ENCODE peak calls at places on chromosomes 13 and 19, in nine cellular contexts. I is NCI-H446 treated with DMSO at 0.1 percent for 48 hours; H is type B pancreatic cell; E is amygdala; P is stimulated activated CD4-positive, alpha-beta T cell treated with anti-CD3 and anti-CD28 coated beads, Interleukin-15, amount 100 ng/mL, for 48 hours; C is ACHN; Z is non-pigmented ciliary epithelial cell; K is A549; N is NCI-H1694 treated with DMSO at 0.1 percent for 48 hours. A is an unnamed sample.
A peak's percentile ranks its signal among the peaks of the same experiment; 100 is the strongest.

GRCh38 chr13:109376936-109377335 is 409.4 kb downstream of the IRS2 start:
- DNase-seq in N (no peak), K (no peak), H (no peak), Z (no peak), P (no peak), E (no peak), C (no peak), I (no peak), A (no peak)

GRCh38 chr13:54226866-54227265 is 1198.3 kb downstream of the OLFM4 start:
- DNase-seq in K (no peak), N (no peak), P (no peak), H (no peak), Z (no peak), I (no peak), C (no peak), E (no peak), A (no peak)

GRCh38 chr13:46386996-46387851 is at the start of gene RUBCNL:
- DNase-seq in K (peak; percentile 29), P (peak; percentile 39), I (no peak), H (no peak), N (no peak), E (no peak), Z (no peak), C (peak; percentile 10), A (peak; percentile 26)

GRCh38 chr19:47891622-47891922 is 5.5 kb upstream of the SULT2A1 start:
- DNase-seq in H (no peak), C (no peak), Z (no peak), N (no peak), K (no peak), E (no peak), I (no peak), P (no peak), A (no peak)

GRCh38 chr19:39390460-39390758 is 497 bp downstream of the PAF1 start:
- DNase-seq in K (no peak), P (peak; percentile 68), Z (no peak), I (no peak), H (no peak), C (peak; percentile 50), E (no peak), N (no peak), A (peak; percentile 84)

GRCh38 chr13:53743906-53744305 is 715.3 kb downstream of the OLFM4 start:
- DNase-seq in N (no peak), Z (no peak), P (no peak), H (no peak), E (no peak), I (no peak), C (no peak), K (peak; percentile 0), A (no peak)

GRCh38 chr13:30499338-30499737 is 33.6 kb upstream of the HMGB1 start:
- DNase-seq in H (no peak), E (no peak), P (no peak), I (no peak), K (no peak), C (no peak), Z (no peak), N (no peak), A (no peak)

GRCh38 chr19:55304279-55304978 is 20.6 kb downstream of the BRSK1 start:
- DNase-seq in P (peak; percentile 14), H (no peak), C (peak; percentile 19), N (no peak), I (no peak), Z (no peak), K (peak; percentile 85), E (no peak), A (no peak)

A was measured in HCT116.